ENCODE peak calls at places on chromosomes 1 and 21, in six cellular contexts. One of them, this sample, is unnamed. For H3K4me1, the result is how much of the 10 kb centered on the place peaks cover.

GRCh38 chr21:41612674-41613250 is 104.8 kb upstream of the TMPRSS2 start:
- DNase-seq in PC-3: peak
- DNase-seq in neural progenitor cell: peak
- DNase-seq in HCT116: no peak
- DNase-seq in fibroblast of lung: peak
- DNase-seq in GM23248: peak
- DNase-seq in this sample: peak

GRCh38 chr1:208868554-208868953 is 624.4 kb upstream of the PLXNA2 start:
- DNase-seq in PC-3: peak
- DNase-seq in neural progenitor cell: no peak
- DNase-seq in HCT116: no peak
- DNase-seq in fibroblast of lung: peak
- DNase-seq in GM23248: peak
- DNase-seq in this sample: no peak

GRCh38 chr1:16724718-16725438 is 15.4 kb upstream of the RNU1-4 start:
- DNase-seq in PC-3: peak
- DNase-seq in neural progenitor cell: peak
- DNase-seq in HCT116: no peak
- DNase-seq in fibroblast of lung: no peak
- DNase-seq in GM23248: no peak
- DNase-seq in this sample: no peak

GRCh38 chr1:216632980-216633379 is 90.2 kb downstream of the ESRRG start:
- DNase-seq in PC-3: no peak
- DNase-seq in neural progenitor cell: peak
- DNase-seq in HCT116: no peak
- DNase-seq in fibroblast of lung: no peak
- DNase-seq in GM23248: no peak
- DNase-seq in this sample: peak

GRCh38 chr1:10628685-10629084 is 153.9 kb downstream of the PEX14 start:
- DNase-seq in PC-3: no peak
- DNase-seq in neural progenitor cell: no peak
- DNase-seq in HCT116: no peak
- DNase-seq in fibroblast of lung: peak
- DNase-seq in GM23248: no peak
- DNase-seq in this sample: no peak

GRCh38 chr1:172874950-172875349 is 175.8 kb downstream of the TNFSF18 start:
- DNase-seq in PC-3: peak
- DNase-seq in neural progenitor cell: no peak
- DNase-seq in HCT116: no peak
- DNase-seq in fibroblast of lung: peak
- DNase-seq in GM23248: peak
- DNase-seq in this sample: no peak

GRCh38 chr1:43348343-43348808 is 10.4 kb upstream of the CDC20 start:
- DNase-seq in PC-3: no peak
- DNase-seq in neural progenitor cell: no peak
- DNase-seq in HCT116: no peak
- DNase-seq in fibroblast of lung: no peak
- DNase-seq in GM23248: no peak
- DNase-seq in this sample: no peak

GRCh38 chr1:31627930-31628421 is 10.5 kb downstream of the HCRTR1 start:
- DNase-seq in PC-3: no peak
- DNase-seq in neural progenitor cell: no peak
- DNase-seq in HCT116: no peak
- DNase-seq in fibroblast of lung: peak
- DNase-seq in GM23248: peak
- DNase-seq in this sample: no peak

DNA sequence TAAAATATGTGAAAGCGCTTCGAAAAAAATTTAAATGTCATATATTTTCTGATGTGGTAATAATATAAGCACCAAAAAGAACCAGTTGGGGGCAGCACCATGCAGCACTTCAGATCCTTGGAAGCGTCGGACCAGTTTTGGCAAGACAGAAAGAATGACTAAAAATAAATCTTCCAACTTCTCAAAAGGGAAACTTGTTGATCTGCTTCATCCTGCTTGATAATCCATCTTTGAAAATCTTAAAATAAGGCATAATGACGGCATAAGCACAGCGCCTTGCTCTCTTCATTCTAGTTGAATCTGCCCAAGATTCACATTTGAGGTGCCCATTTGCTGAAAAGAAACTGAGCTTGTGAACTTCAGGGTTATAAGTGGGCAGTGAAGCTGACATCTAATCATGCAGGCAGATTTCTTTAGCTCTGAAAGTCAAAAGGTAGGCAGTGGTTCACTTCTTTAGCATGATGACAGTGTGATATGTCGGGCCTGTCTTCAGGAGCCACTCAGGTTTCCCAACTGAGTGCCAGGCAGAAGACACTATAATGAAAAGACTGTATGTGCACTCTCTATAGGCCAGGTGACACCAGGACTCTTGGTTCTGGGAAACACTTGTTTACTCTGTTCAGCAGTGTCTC is 19.8 kb upstream of the MUTYH start:
- DNase-seq in PC-3: peak
- DNase-seq in neural progenitor cell: peak
- DNase-seq in HCT116: no peak
- DNase-seq in fibroblast of lung: peak
- DNase-seq in GM23248: peak
- DNase-seq in this sample: peak
- H3K27ac ChIP-seq in PC-3: no peak
- H3K27ac ChIP-seq in neural progenitor cell: no peak
- H3K27ac ChIP-seq in HCT116: no peak
- H3K27ac ChIP-seq in fibroblast of lung: no peak
- H3K27ac ChIP-seq in GM23248: no peak
- H3K27ac ChIP-seq in this sample: no peak

GRCh38 chr1:26744075-26744958 is 43.4 kb upstream of the PIGV start:
- DNase-seq in PC-3: peak
- DNase-seq in neural progenitor cell: peak
- DNase-seq in HCT116: peak
- DNase-seq in fibroblast of lung: peak
- DNase-seq in GM23248: peak
- DNase-seq in this sample: peak

GRCh38 chr1:26743426-26744059 is 44.2 kb upstream of the PIGV start:
- DNase-seq in PC-3: no peak
- DNase-seq in neural progenitor cell: no peak
- DNase-seq in HCT116: no peak
- DNase-seq in fibroblast of lung: no peak
- DNase-seq in GM23248: no peak
- DNase-seq in this sample: no peak

GRCh38 chr1:26747048-26747447 is 40.7 kb upstream of the PIGV start:
- DNase-seq in PC-3: no peak
- DNase-seq in neural progenitor cell: no peak
- DNase-seq in HCT116: no peak
- DNase-seq in fibroblast of lung: no peak
- DNase-seq in GM23248: no peak
- DNase-seq in this sample: peak

GRCh38 chr1:26748351-26748750 is 39.4 kb upstream of the PIGV start:
- DNase-seq in PC-3: no peak
- DNase-seq in neural progenitor cell: no peak
- DNase-seq in HCT116: no peak
- DNase-seq in fibroblast of lung: no peak
- DNase-seq in GM23248: no peak
- DNase-seq in this sample: no peak

DNA sequence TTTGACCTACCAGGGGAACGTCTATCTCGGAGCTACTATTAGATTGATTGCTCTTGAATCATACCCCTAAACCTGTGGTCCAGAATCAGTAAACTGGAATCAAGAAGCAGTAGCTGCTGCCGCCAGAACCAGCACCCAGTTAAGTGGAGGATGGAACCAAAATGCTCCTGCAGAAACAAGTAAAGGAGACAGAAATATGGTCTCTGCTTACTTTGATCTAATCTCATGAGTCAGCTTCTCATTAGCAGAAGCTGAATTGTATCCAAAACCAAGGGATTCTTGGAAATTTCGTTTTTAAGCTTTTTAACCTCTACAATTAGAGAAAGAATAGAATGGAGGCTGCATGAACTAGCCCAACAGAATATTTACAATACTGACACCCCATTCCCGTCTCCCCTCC is 42.6 kb upstream of the PIGV start:
- DNase-seq in PC-3: no peak
- DNase-seq in neural progenitor cell: no peak
- DNase-seq in HCT116: no peak
- DNase-seq in fibroblast of lung: peak
- DNase-seq in GM23248: peak
- DNase-seq in this sample: no peak
- H3K4me1 ChIP-seq in PC-3: under half
- H3K4me1 ChIP-seq in neural progenitor cell: under half
- H3K4me1 ChIP-seq in HCT116: under half
- H3K4me1 ChIP-seq in fibroblast of lung: under half
- H3K4me1 ChIP-seq in GM23248: under half
- H3K4me1 ChIP-seq in this sample: under half

DNA sequence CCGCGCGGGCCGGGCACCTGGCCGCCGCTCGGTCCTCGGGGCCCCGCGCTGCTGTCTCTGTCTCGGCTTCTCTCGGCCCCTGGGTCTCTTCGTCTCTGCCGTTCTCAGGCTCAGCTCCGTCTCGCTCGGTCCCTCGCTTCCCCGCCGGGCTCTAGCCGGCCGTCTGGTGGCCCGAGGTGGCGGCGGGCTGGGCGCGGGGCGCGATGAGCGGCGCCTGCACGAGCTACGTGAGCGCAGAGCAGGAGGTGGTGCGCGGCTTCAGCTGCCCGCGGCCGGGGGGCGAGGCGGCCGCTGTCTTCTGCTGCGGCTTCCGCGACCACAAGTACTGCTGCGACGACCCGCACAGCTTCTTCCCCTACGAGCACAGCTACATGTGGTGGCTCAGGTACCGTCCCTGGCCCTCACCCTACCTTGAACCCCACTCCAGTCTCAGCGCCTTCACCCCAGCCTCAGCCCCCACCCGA is 355 bp downstream of the SHISAL2A start:
- DNase-seq in PC-3: no peak
- DNase-seq in neural progenitor cell: peak
- DNase-seq in HCT116: no peak
- DNase-seq in fibroblast of lung: peak
- DNase-seq in GM23248: peak
- DNase-seq in this sample: no peak
- TF ChIP-seq EZH2 in PC-3: no peak
- TF ChIP-seq EZH2 in neural progenitor cell: peak
- TF ChIP-seq EZH2 in HCT116: no peak
- TF ChIP-seq EZH2 in fibroblast of lung: peak
- TF ChIP-seq EZH2 in GM23248: no peak
- TF ChIP-seq EZH2 in this sample: no peak

GRCh38 chr1:225446298-225446941 is 18.6 kb upstream of the LBR start:
- DNase-seq in PC-3: no peak
- DNase-seq in neural progenitor cell: no peak
- DNase-seq in HCT116: no peak
- DNase-seq in fibroblast of lung: no peak
- DNase-seq in GM23248: no peak
- DNase-seq in this sample: no peak
- H3K27ac ChIP-seq in PC-3: peak
- H3K27ac ChIP-seq in neural progenitor cell: no peak
- H3K27ac ChIP-seq in HCT116: no peak
- H3K27ac ChIP-seq in fibroblast of lung: no peak
- H3K27ac ChIP-seq in GM23248: no peak
- H3K27ac ChIP-seq in this sample: no peak

GRCh38 chr1:11804666-11805453 is 904 bp downstream of the MTHFR start:
- DNase-seq in PC-3: peak
- DNase-seq in neural progenitor cell: peak
- DNase-seq in HCT116: no peak
- DNase-seq in fibroblast of lung: peak
- DNase-seq in GM23248: peak
- DNase-seq in this sample: peak
- H3K4me1 ChIP-seq in PC-3: under half
- H3K4me1 ChIP-seq in neural progenitor cell: under half
- H3K4me1 ChIP-seq in HCT116: under half
- H3K4me1 ChIP-seq in fibroblast of lung: under half
- H3K4me1 ChIP-seq in GM23248: under half
- H3K4me1 ChIP-seq in this sample: under half